ENCODE peak calls at places on chromosomes 13 and 19, in seven cellular contexts. T is Panc1, S is hepatocyte, C is lung, G is H9, H is ascending aorta, J is lower lobe of right lung. V is an unnamed sample.

GRCh38 chr19:8244442-8244841 is 35.3 kb downstream of the CERS4 start:
- DNase-seq in T (no peak), S (no peak), C (no peak), G (no peak), H (no peak), J (no peak), V (no peak)

GRCh38 chr19:47369923-47370625 is 21.0 kb downstream of the DHX34 start:
- DNase-seq in T (no peak), S (peak; percentile 35), C (peak; percentile 56), G (no peak), H (no peak), J (peak; percentile 74), V (no peak)

GRCh38 chr19:4310247-4311121 is 6.1 kb downstream of the FSD1 start:
- DNase-seq in T (no peak), S (no peak), C (no peak), G (peak; percentile 71), H (no peak), J (no peak), V (no peak)

GRCh38 chr13:20446405-20446804 is 79.3 kb downstream of the CRYL1 start:
- DNase-seq in T (no peak), S (no peak), C (no peak), G (no peak), H (no peak), J (no peak), V (no peak)

GRCh38 chr19:16117594-16118033 is 5.9 kb downstream of the RAB8A start:
- DNase-seq in T (no peak), S (no peak), C (no peak), G (peak; percentile 51), H (no peak), J (no peak), V (no peak)

GRCh38 chr19:6092329-6093286 is 17.7 kb downstream of the RFX2 start:
- DNase-seq in T (no peak), S (peak; percentile 94), C (peak; percentile 87), G (peak; percentile 76), H (peak; percentile 95), J (peak; percentile 93), V (peak; percentile 90)

GRCh38 chr13:51913421-51914136 is 51.8 kb downstream of the CCDC70 start:
- DNase-seq in T (no peak), S (no peak), C (no peak), G (peak; percentile 62), H (peak; percentile 27), J (no peak), V (no peak)

GRCh38 chr13:101649490-101650126 is 197.1 kb downstream of the ITGBL1 start:
- DNase-seq in T (no peak), S (peak; percentile 5), C (no peak), G (no peak), H (no peak), J (no peak), V (no peak)

GRCh38 chr19:29639086-29639485 is 26.2 kb upstream of the PLEKHF1 start:
- DNase-seq in T (no peak), S (no peak), C (no peak), G (no peak), H (no peak), J (no peak), V (no peak)

GRCh38 chr19:48398329-48399235 is 5.1 kb downstream of the GRIN2D start:
- DNase-seq in T (no peak), S (peak; percentile 90), C (peak; percentile 77), G (peak; percentile 97), H (peak; percentile 80), J (peak; percentile 93), V (peak; percentile 81)

GRCh38 chr19:50823389-50824042 is at the start of gene KLK1:
- DNase-seq in T (no peak), S (no peak), C (no peak), G (no peak), H (no peak), J (no peak), V (no peak)

GRCh38 chr19:48740705-48741030 is 258 bp upstream of the RASIP1 start:
- DNase-seq in T (no peak), S (no peak), C (no peak), G (no peak), H (no peak), J (no peak), V (no peak)

GRCh38 chr19:782195-783043 is 14.8 kb upstream of the PTBP1 start:
- DNase-seq in T (no peak), S (peak; percentile 68), C (no peak), G (peak; percentile 68), H (no peak), J (no peak), V (no peak)

GRCh38 chr19:8456064-8456463 is 11.3 kb downstream of the HNRNPM start:
- DNase-seq in T (no peak), S (no peak), C (no peak), G (peak; percentile 64), H (no peak), J (no peak), V (no peak)

GRCh38 chr13:35016362-35017148 is 74.5 kb downstream of the NBEA start:
- DNase-seq in T (no peak), S (no peak), C (no peak), G (no peak), H (no peak), J (no peak), V (no peak)

GRCh38 chr19:2111886-2112285 is 15.2 kb downstream of the IZUMO4 start:
- DNase-seq in T (no peak), S (no peak), C (no peak), G (no peak), H (no peak), J (no peak), V (no peak)

GRCh38 chr19:19006213-19006612 is 27.1 kb downstream of the SUGP2 start:
- DNase-seq in T (no peak), S (no peak), C (no peak), G (no peak), H (no peak), J (no peak), V (no peak)

GRCh38 chr13:44365008-44365407 is 8.6 kb upstream of the SERP2 start:
- DNase-seq in T (no peak), S (no peak), C (no peak), G (no peak), H (no peak), J (no peak), V (no peak)

GRCh38 chr13:25973576-25973975 is 78.2 kb downstream of the SHISA2 start:
- DNase-seq in T (no peak), S (no peak), C (no peak), G (no peak), H (no peak), J (no peak), V (no peak)

GRCh38 chr13:25980255-25980654 is 71.6 kb downstream of the SHISA2 start:
- DNase-seq in T (no peak), S (no peak), C (no peak), G (peak; percentile 80), H (no peak), J (no peak), V (no peak)

GRCh38 chr13:25977671-25978070 is 74.1 kb downstream of the SHISA2 start:
- DNase-seq in T (no peak), S (no peak), C (no peak), G (no peak), H (no peak), J (no peak), V (no peak)

GRCh38 chr13:25978961-25979360 is 72.9 kb downstream of the SHISA2 start:
- DNase-seq in T (no peak), S (no peak), C (no peak), G (no peak), H (no peak), J (no peak), V (no peak)

DNA sequence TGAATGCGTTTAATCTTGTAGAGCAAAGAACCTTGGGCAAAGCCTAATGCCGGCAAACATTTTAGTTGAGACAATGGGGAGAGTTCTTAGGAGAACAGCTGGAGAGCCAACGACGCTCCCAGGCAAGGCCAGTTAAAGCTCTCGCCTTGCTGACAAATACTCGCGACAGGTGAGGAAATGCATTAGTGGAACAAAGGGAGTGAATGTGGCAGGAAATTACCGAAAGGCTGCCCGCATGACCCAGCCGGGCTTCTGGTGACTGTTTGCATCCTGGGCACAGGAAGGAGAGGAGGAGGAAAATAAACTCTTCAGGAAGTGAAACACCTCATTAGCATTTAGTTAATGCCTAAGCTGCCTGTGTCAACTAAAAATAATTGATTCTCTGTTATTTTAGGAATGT is 74.6 kb downstream of the SHISA2 start:
- DNase-seq in T (no peak), S (no peak), C (no peak), G (peak; percentile 94), H (no peak), J (no peak), V (no peak)
- H3K27ac ChIP-seq in T (no peak overlapping the region), S (no peak overlapping the region), C (no peak overlapping the region), G (peak overlapping the region; percentile 58), H (no peak overlapping the region), J (no peak overlapping the region), V (no peak overlapping the region)

DNA sequence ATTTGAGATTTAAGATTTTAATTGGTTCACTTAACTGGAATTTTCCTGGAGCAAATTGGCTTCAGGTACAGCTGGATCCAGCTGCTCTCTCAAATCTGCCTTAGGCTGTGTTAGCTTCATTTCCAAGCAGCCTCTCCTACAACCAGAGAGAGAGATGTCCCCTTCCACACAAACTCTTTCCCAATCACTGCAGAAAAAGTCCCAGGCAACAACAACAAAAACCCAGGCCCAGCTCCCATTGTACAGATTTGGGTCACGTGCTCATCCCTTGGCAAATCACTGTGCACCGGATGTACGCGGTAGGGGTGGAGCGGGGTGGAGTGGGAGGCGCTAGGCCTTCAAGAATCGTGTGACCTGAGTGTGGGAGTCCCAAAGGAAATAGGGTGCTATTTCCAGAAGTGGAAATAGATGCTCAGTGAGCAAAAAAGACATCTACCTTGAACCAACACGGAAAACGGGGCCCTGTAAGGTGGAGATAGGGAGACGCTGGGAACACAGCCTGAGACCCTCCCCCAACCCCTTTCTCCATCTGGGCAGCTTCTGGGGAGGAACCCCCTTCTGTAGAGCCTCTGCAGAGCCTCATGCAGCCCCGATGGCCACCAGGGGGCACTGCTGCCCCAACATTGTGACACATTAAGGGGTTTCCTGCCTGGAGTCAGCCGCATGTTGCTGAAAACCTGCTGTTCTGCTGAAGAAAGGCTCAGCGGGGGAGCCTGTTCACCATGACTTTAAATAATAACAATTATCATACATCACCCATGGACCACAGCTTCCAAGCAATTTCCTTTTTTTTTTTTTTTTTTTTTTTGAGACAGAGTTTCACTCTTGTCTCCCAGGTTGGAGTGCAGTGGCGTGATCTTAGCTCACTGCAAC is 25.4 kb downstream of the HPN start:
- DNase-seq in T (no peak), S (peak; percentile 94), C (peak; percentile 87), G (peak; percentile 96), H (peak; percentile 88), J (peak; percentile 91), V (peak; percentile 88)
- H3K27ac ChIP-seq in T (no peak overlapping the region), S (peak overlapping the region; percentile 21), C (no peak overlapping the region), G (peak overlapping the region; percentile 60), H (no peak overlapping the region), J (no peak overlapping the region), V (no peak overlapping the region)

GRCh38 chr19:12065100-12065538 is 588 bp downstream of the ZNF844 start:
- DNase-seq in T (no peak), S (peak; percentile 57), C (no peak), G (no peak), H (peak; percentile 63), J (no peak), V (peak; percentile 36)

GRCh38 chr19:12064266-12065099 is at the start of gene ZNF844:
- DNase-seq in T (peak; percentile 27), S (peak; percentile 96), C (peak; percentile 98), G (peak; percentile 97), H (peak; percentile 98), J (peak; percentile 97), V (peak; percentile 99)
- H3K27ac ChIP-seq in T (peak within 1 kb of the TSS; percentile 77), S (peak within 1 kb of the TSS; percentile 98), C (peak within 1 kb of the TSS; percentile 96), G (peak within 1 kb of the TSS; percentile 87), H (peak within 1 kb of the TSS; percentile 87), J (peak within 1 kb of the TSS; percentile 94), V (peak within 1 kb of the TSS; percentile 99)

GRCh38 chr13:28410096-28410495 is 84.8 kb downstream of the FLT1 start:
- DNase-seq in T (no peak), S (no peak), C (no peak), G (no peak), H (no peak), J (no peak), V (no peak)
- H3K27ac ChIP-seq in T (no peak overlapping the region), S (no peak overlapping the region), C (no peak overlapping the region), G (no peak overlapping the region), H (no peak overlapping the region), J (no peak overlapping the region), V (no peak overlapping the region)

GRCh38 chr19:36245210-36246005 is 30.5 kb downstream of the ZNF146 start:
- DNase-seq in T (no peak), S (no peak), C (no peak), G (peak; percentile 94), H (no peak), J (no peak), V (no peak)
- H3K27ac ChIP-seq in T (no peak overlapping the region), S (no peak overlapping the region), C (no peak overlapping the region), G (no peak overlapping the region), H (no peak overlapping the region), J (no peak overlapping the region), V (no peak overlapping the region)